ENCODE peak calls at places on chromosomes 16 and 17, in nine cellular contexts. One of them, this sample, is unnamed.

GRCh38 chr17:76567634-76568432 is 17.8 kb downstream of the ST6GALNAC2 start:
- DNase-seq in stimulated activated CD8-positive, alpha-beta memory T cell treated with anti-CD3 and anti-CD28 coated beads, Interleukin-4, amount 100 ng/mL, for 48 hours: no peak
- DNase-seq in KG1: peak
- DNase-seq in NCI-H82: peak
- DNase-seq in body of pancreas: peak
- DNase-seq in HTR-8/SVneo: no peak
- DNase-seq in effector memory CD4-positive, alpha-beta T cell: no peak
- DNase-seq in CD4-positive, CD25-positive, alpha-beta regulatory T cell: no peak
- DNase-seq in heart left ventricle: no peak
- DNase-seq in this sample: no peak

GRCh38 chr17:32495347-32496253 is 8.8 kb downstream of the CDK5R1 start:
- DNase-seq in effector memory CD4-positive, alpha-beta T cell: no peak
- DNase-seq in NCI-H82: no peak
- DNase-seq in heart left ventricle: peak
- DNase-seq in KG1: no peak
- DNase-seq in stimulated activated CD8-positive, alpha-beta memory T cell treated with anti-CD3 and anti-CD28 coated beads, Interleukin-4, amount 100 ng/mL, for 48 hours: no peak
- DNase-seq in CD4-positive, CD25-positive, alpha-beta regulatory T cell: no peak
- DNase-seq in body of pancreas: peak
- DNase-seq in HTR-8/SVneo: no peak
- DNase-seq in this sample: no peak

GRCh38 chr16:78307824-78308528 is 208.5 kb downstream of the WWOX start:
- DNase-seq in NCI-H82: no peak
- DNase-seq in heart left ventricle: no peak
- DNase-seq in HTR-8/SVneo: no peak
- DNase-seq in body of pancreas: no peak
- DNase-seq in stimulated activated CD8-positive, alpha-beta memory T cell treated with anti-CD3 and anti-CD28 coated beads, Interleukin-4, amount 100 ng/mL, for 48 hours: no peak
- DNase-seq in CD4-positive, CD25-positive, alpha-beta regulatory T cell: no peak
- DNase-seq in KG1: no peak
- DNase-seq in effector memory CD4-positive, alpha-beta T cell: no peak
- DNase-seq in this sample: no peak

GRCh38 chr17:60345233-60345632 is 46.7 kb downstream of the USP32 start:
- DNase-seq in NCI-H82: no peak
- DNase-seq in stimulated activated CD8-positive, alpha-beta memory T cell treated with anti-CD3 and anti-CD28 coated beads, Interleukin-4, amount 100 ng/mL, for 48 hours: no peak
- DNase-seq in body of pancreas: no peak
- DNase-seq in heart left ventricle: no peak
- DNase-seq in HTR-8/SVneo: no peak
- DNase-seq in CD4-positive, CD25-positive, alpha-beta regulatory T cell: no peak
- DNase-seq in effector memory CD4-positive, alpha-beta T cell: no peak
- DNase-seq in KG1: no peak
- DNase-seq in this sample: no peak

GRCh38 chr16:50826797-50827316 is 85.0 kb downstream of the CYLD start:
- DNase-seq in KG1: no peak
- DNase-seq in body of pancreas: no peak
- DNase-seq in effector memory CD4-positive, alpha-beta T cell: no peak
- DNase-seq in stimulated activated CD8-positive, alpha-beta memory T cell treated with anti-CD3 and anti-CD28 coated beads, Interleukin-4, amount 100 ng/mL, for 48 hours: peak
- DNase-seq in HTR-8/SVneo: no peak
- DNase-seq in NCI-H82: peak
- DNase-seq in heart left ventricle: no peak
- DNase-seq in CD4-positive, CD25-positive, alpha-beta regulatory T cell: no peak
- DNase-seq in this sample: no peak

GRCh38 chr17:75910699-75911098 is 6.0 kb upstream of the MRPL38 start:
- DNase-seq in stimulated activated CD8-positive, alpha-beta memory T cell treated with anti-CD3 and anti-CD28 coated beads, Interleukin-4, amount 100 ng/mL, for 48 hours: no peak
- DNase-seq in body of pancreas: no peak
- DNase-seq in CD4-positive, CD25-positive, alpha-beta regulatory T cell: no peak
- DNase-seq in NCI-H82: peak
- DNase-seq in HTR-8/SVneo: no peak
- DNase-seq in heart left ventricle: no peak
- DNase-seq in effector memory CD4-positive, alpha-beta T cell: no peak
- DNase-seq in KG1: no peak
- DNase-seq in this sample: no peak

GRCh38 chr17:67018429-67019125 is 25.8 kb upstream of the CACNG1 start:
- DNase-seq in stimulated activated CD8-positive, alpha-beta memory T cell treated with anti-CD3 and anti-CD28 coated beads, Interleukin-4, amount 100 ng/mL, for 48 hours: no peak
- DNase-seq in heart left ventricle: no peak
- DNase-seq in effector memory CD4-positive, alpha-beta T cell: no peak
- DNase-seq in CD4-positive, CD25-positive, alpha-beta regulatory T cell: no peak
- DNase-seq in KG1: no peak
- DNase-seq in body of pancreas: no peak
- DNase-seq in HTR-8/SVneo: no peak
- DNase-seq in NCI-H82: no peak
- DNase-seq in this sample: no peak

GRCh38 chr17:236641-237405 is 55.4 kb upstream of the DOC2B start:
- DNase-seq in stimulated activated CD8-positive, alpha-beta memory T cell treated with anti-CD3 and anti-CD28 coated beads, Interleukin-4, amount 100 ng/mL, for 48 hours: no peak
- DNase-seq in NCI-H82: no peak
- DNase-seq in CD4-positive, CD25-positive, alpha-beta regulatory T cell: no peak
- DNase-seq in effector memory CD4-positive, alpha-beta T cell: no peak
- DNase-seq in body of pancreas: peak
- DNase-seq in HTR-8/SVneo: no peak
- DNase-seq in KG1: no peak
- DNase-seq in heart left ventricle: peak
- DNase-seq in this sample: no peak

GRCh38 chr17:39485555-39485954 is 24.3 kb downstream of the CDK12 start:
- DNase-seq in stimulated activated CD8-positive, alpha-beta memory T cell treated with anti-CD3 and anti-CD28 coated beads, Interleukin-4, amount 100 ng/mL, for 48 hours: no peak
- DNase-seq in NCI-H82: no peak
- DNase-seq in CD4-positive, CD25-positive, alpha-beta regulatory T cell: no peak
- DNase-seq in heart left ventricle: no peak
- DNase-seq in HTR-8/SVneo: peak
- DNase-seq in KG1: no peak
- DNase-seq in effector memory CD4-positive, alpha-beta T cell: no peak
- DNase-seq in body of pancreas: no peak
- DNase-seq in this sample: peak

GRCh38 chr17:4881761-4882555 is 17.4 kb upstream of the C17orf107 start:
- DNase-seq in CD4-positive, CD25-positive, alpha-beta regulatory T cell: peak
- DNase-seq in heart left ventricle: no peak
- DNase-seq in HTR-8/SVneo: peak
- DNase-seq in effector memory CD4-positive, alpha-beta T cell: peak
- DNase-seq in KG1: no peak
- DNase-seq in body of pancreas: peak
- DNase-seq in stimulated activated CD8-positive, alpha-beta memory T cell treated with anti-CD3 and anti-CD28 coated beads, Interleukin-4, amount 100 ng/mL, for 48 hours: peak
- DNase-seq in NCI-H82: peak
- DNase-seq in this sample: no peak

GRCh38 chr17:1931759-1932579 is 93.2 kb downstream of the RTN4RL1 start:
- DNase-seq in heart left ventricle: peak
- DNase-seq in CD4-positive, CD25-positive, alpha-beta regulatory T cell: no peak
- DNase-seq in KG1: no peak
- DNase-seq in body of pancreas: peak
- DNase-seq in HTR-8/SVneo: no peak
- DNase-seq in NCI-H82: peak
- DNase-seq in effector memory CD4-positive, alpha-beta T cell: no peak
- DNase-seq in stimulated activated CD8-positive, alpha-beta memory T cell treated with anti-CD3 and anti-CD28 coated beads, Interleukin-4, amount 100 ng/mL, for 48 hours: no peak
- DNase-seq in this sample: peak

GRCh38 chr16:49754495-49755290 is 101.2 kb downstream of the ZNF423 start:
- DNase-seq in HTR-8/SVneo: no peak
- DNase-seq in KG1: no peak
- DNase-seq in effector memory CD4-positive, alpha-beta T cell: no peak
- DNase-seq in heart left ventricle: peak
- DNase-seq in body of pancreas: no peak
- DNase-seq in stimulated activated CD8-positive, alpha-beta memory T cell treated with anti-CD3 and anti-CD28 coated beads, Interleukin-4, amount 100 ng/mL, for 48 hours: no peak
- DNase-seq in CD4-positive, CD25-positive, alpha-beta regulatory T cell: no peak
- DNase-seq in NCI-H82: no peak
- DNase-seq in this sample: peak

GRCh38 chr17:66235377-66235994 is 6.3 kb upstream of the APOH start:
- DNase-seq in CD4-positive, CD25-positive, alpha-beta regulatory T cell: no peak
- DNase-seq in stimulated activated CD8-positive, alpha-beta memory T cell treated with anti-CD3 and anti-CD28 coated beads, Interleukin-4, amount 100 ng/mL, for 48 hours: no peak
- DNase-seq in HTR-8/SVneo: no peak
- DNase-seq in KG1: no peak
- DNase-seq in effector memory CD4-positive, alpha-beta T cell: no peak
- DNase-seq in heart left ventricle: no peak
- DNase-seq in NCI-H82: no peak
- DNase-seq in body of pancreas: no peak
- DNase-seq in this sample: no peak

GRCh38 chr17:66855204-66855603 is 20.3 kb downstream of the CACNG5 start:
- DNase-seq in heart left ventricle: no peak
- DNase-seq in body of pancreas: no peak
- DNase-seq in HTR-8/SVneo: no peak
- DNase-seq in effector memory CD4-positive, alpha-beta T cell: no peak
- DNase-seq in stimulated activated CD8-positive, alpha-beta memory T cell treated with anti-CD3 and anti-CD28 coated beads, Interleukin-4, amount 100 ng/mL, for 48 hours: peak
- DNase-seq in NCI-H82: peak
- DNase-seq in CD4-positive, CD25-positive, alpha-beta regulatory T cell: no peak
- DNase-seq in KG1: no peak
- DNase-seq in this sample: no peak